ENCODE peak calls at places on chromosomes 13 and 19, in four cellular contexts. L is GM23338, Z is neuronal stem cell, Y is transverse colon. F is an unnamed sample.

GRCh38 chr13:85303630-85304029 is 495.6 kb downstream of the SLITRK6 start:
- DNase-seq in L (no peak), Y (no peak), Z (no peak), F (no peak)

GRCh38 chr19:10230155-10230903 is 802 bp downstream of the S1PR2 start:
- DNase-seq in Z (peak), Y (peak), L (peak), F (peak)

GRCh38 chr13:90281709-90282108 is 1065.8 kb upstream of the MIR17HG start:
- DNase-seq in Y (no peak), L (no peak), Z (no peak), F (no peak)

GRCh38 chr13:32804673-32805260 is 211.5 kb upstream of the KL start:
- DNase-seq in Y (no peak), L (no peak), Z (no peak), F (no peak)

GRCh38 chr13:108560092-108560491 is 69.3 kb upstream of the MYO16 start:
- DNase-seq in Y (no peak), L (no peak), Z (peak), F (no peak)

GRCh38 chr13:105972306-105972721 is 563.1 kb downstream of the EFNB2 start:
- DNase-seq in Z (no peak), L (no peak), Y (peak), F (no peak)

GRCh38 chr13:60583196-60583908 is 186.3 kb downstream of the TDRD3 start:
- DNase-seq in Z (no peak), Y (no peak), L (peak), F (peak)

GRCh38 chr19:16336571-16336970 is 11.9 kb downstream of the KLF2 start:
- DNase-seq in Y (no peak), L (no peak), Z (no peak), F (no peak)

GRCh38 chr13:112877496-112877895 is 91.5 kb upstream of the MCF2L start:
- DNase-seq in Z (no peak), L (no peak), Y (no peak), F (no peak)

GRCh38 chr13:26482451-26483197 is 74.9 kb upstream of the WASF3 start:
- DNase-seq in L (peak), Y (peak), Z (peak), F (peak)

GRCh38 chr19:46294475-46294874 is 2.4 kb upstream of the HIF3A start:
- DNase-seq in Y (no peak), Z (no peak), L (no peak), F (no peak)

GRCh38 chr19:49133621-49134454 is 14.5 kb downstream of the PPFIA3 start:
- DNase-seq in L (peak), Z (no peak), Y (peak), F (peak)

GRCh38 chr13:44411841-44412240 is 38.2 kb downstream of the SERP2 start:
- DNase-seq in Y (no peak), Z (no peak), L (no peak), F (no peak)

GRCh38 chr13:100789968-100790367 is 115.4 kb upstream of the TMTC4 start:
- DNase-seq in Y (no peak), L (no peak), Z (no peak), F (no peak)

GRCh38 chr19:9956956-9957355 is 20.6 kb upstream of the OLFM2 start:
- DNase-seq in Z (no peak), L (no peak), Y (no peak), F (no peak)

GRCh38 chr19:3968556-3969434 is 2.1 kb downstream of the DAPK3 start:
- DNase-seq in Z (peak), Y (peak), L (peak), F (peak)

GRCh38 chr19:801861-802496 is 4.7 kb downstream of the PTBP1 start:
- DNase-seq in Z (no peak), L (peak), Y (no peak), F (no peak)

GRCh38 chr13:20960663-20961309 is 58.2 kb upstream of the XPO4 start:
- DNase-seq in Z (no peak), Y (peak), L (no peak), F (no peak)

GRCh38 chr13:26460652-26461051 is 96.8 kb upstream of the WASF3 start:
- DNase-seq in Z (no peak), L (no peak), Y (no peak), F (no peak)

GRCh38 chr19:2799273-2800020 is 14.1 kb downstream of the THOP1 start:
- DNase-seq in L (no peak), Y (no peak), Z (no peak), F (no peak)
- H3K27ac ChIP-seq in L (no peak), Y (no peak), Z (no peak), F (no peak)

GRCh38 chr19:1854032-1854541 is 5.8 kb upstream of the REXO1 start:
- DNase-seq in Y (no peak), Z (no peak), L (no peak), F (no peak)
- H3K27ac ChIP-seq in Y (peak), Z (no peak), L (no peak), F (no peak)

GRCh38 chr13:97945342-97945741 is 8.1 kb upstream of the IPO5 start:
- DNase-seq in Y (no peak), Z (no peak), L (no peak), F (no peak)
- H3K27ac ChIP-seq in Y (no peak), Z (no peak), L (no peak), F (no peak)

DNA sequence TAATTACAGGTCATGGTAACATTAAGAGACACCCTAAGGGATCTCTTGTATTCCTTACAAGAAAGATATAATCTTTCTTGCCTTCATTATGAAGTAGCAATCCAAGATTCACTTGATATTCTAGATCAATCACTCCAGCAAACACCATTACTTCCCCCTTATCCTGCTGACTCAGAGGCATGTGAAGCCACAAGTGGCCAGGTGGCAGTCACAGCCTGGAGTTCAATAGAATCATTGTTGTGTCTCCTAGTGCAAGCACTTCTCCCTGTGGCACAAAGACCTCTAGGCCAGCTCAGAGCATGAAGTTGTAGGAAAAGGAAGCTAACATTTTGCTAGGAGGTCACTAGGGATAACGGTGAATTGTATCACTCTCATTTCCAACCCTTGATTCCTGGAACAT is 864.3 kb upstream of the ATXN8OS start:
- DNase-seq in Y (no peak), L (no peak), Z (no peak), F (no peak)
- H3K27ac ChIP-seq in Y (no peak), L (no peak), Z (no peak), F (no peak)

DNA sequence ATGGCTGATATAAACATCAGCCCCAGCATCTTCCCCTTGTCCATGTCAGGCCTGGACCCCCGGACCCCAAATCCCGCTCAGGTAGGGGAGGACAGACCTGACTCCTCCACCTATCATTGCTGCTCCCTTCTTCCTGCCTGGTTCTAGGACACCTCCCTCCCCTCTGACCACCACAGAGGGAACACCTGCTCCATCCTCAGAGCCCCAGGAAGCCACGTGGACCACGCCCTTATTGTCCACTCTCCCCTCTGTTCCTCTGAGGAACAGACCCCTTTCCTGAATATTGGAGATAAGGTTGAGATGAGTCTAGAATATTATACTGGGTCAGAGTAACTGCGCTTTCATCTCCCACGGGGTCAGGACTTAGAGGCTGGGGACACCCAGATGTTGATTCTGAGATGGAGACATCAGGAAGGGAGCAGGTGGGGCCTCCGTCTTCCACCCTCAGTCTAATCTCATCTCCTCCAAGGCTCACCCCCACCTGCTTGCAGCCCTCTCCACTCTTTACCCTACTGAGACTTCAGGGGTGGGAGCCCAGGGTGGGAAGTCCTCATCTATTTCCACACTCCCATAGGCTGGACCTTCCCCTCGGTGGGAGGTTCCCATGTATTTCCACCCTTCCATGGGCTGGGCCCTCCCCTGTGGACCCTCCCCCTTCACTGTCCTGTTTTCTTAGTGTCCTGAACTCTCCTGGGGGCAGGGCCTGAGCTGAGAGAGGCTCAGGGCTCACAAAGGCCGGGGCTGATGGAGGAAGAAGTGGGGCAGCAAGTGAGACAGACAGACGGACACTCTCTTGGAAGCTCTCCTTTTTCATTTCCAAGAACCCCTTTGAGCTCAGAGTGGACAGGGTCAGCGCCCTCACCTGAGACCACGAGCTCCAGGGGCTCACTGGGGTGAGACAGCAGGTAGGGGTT is 2.7 kb downstream of the LILRA4 start:
- DNase-seq in Z (no peak), L (no peak), Y (no peak), F (no peak)
- H3K27ac ChIP-seq in Z (no peak), L (no peak), Y (no peak), F (no peak)

GRCh38 chr19:53519431-53519830 is 18.5 kb upstream of the ZNF331 start:
- DNase-seq in L (no peak), Y (no peak), Z (no peak), F (no peak)
- H3K27ac ChIP-seq in L (no peak), Y (no peak), Z (no peak), F (no peak)

F was measured in neural progenitor cell.